ENCODE peak calls at places on chromosomes 7 and 10, in six cellular contexts. One of them, this sample, is unnamed.

GRCh38 chr10:79274279-79275104 is 72.8 kb upstream of the PPIF start:
- DNase-seq in cardiac muscle cell: peak
- DNase-seq in DND-41: no peak
- DNase-seq in WTC11: no peak
- DNase-seq in fibroblast of villous mesenchyme: peak
- DNase-seq in nephron progenitor cell: no peak
- DNase-seq in this sample: peak

GRCh38 chr10:35372329-35372728 is 36.0 kb downstream of the CCNY start:
- DNase-seq in DND-41: no peak
- DNase-seq in fibroblast of villous mesenchyme: peak
- DNase-seq in WTC11: no peak
- DNase-seq in nephron progenitor cell: no peak
- DNase-seq in cardiac muscle cell: peak
- DNase-seq in this sample: peak

GRCh38 chr7:45682358-45682735 is 108.2 kb downstream of the ADCY1 start:
- DNase-seq in nephron progenitor cell: no peak
- DNase-seq in DND-41: no peak
- DNase-seq in cardiac muscle cell: no peak
- DNase-seq in fibroblast of villous mesenchyme: no peak
- DNase-seq in WTC11: no peak
- DNase-seq in this sample: peak

GRCh38 chr7:77746164-77746823 is 50.0 kb downstream of the RSBN1L start:
- DNase-seq in nephron progenitor cell: no peak
- DNase-seq in DND-41: no peak
- DNase-seq in cardiac muscle cell: no peak
- DNase-seq in WTC11: no peak
- DNase-seq in fibroblast of villous mesenchyme: no peak
- DNase-seq in this sample: no peak

GRCh38 chr7:135672560-135673359 is 10.4 kb downstream of the STMP1 start:
- DNase-seq in cardiac muscle cell: peak
- DNase-seq in fibroblast of villous mesenchyme: peak
- DNase-seq in DND-41: peak
- DNase-seq in WTC11: no peak
- DNase-seq in nephron progenitor cell: no peak
- DNase-seq in this sample: no peak

GRCh38 chr10:132185601-132186487 is 904 bp upstream of the DPYSL4 start:
- DNase-seq in nephron progenitor cell: peak
- DNase-seq in fibroblast of villous mesenchyme: peak
- DNase-seq in WTC11: peak
- DNase-seq in DND-41: no peak
- DNase-seq in cardiac muscle cell: peak
- DNase-seq in this sample: no peak

GRCh38 chr7:98394377-98394836 is 6.5 kb downstream of the BAIAP2L1 start:
- DNase-seq in nephron progenitor cell: no peak
- DNase-seq in cardiac muscle cell: no peak
- DNase-seq in DND-41: no peak
- DNase-seq in fibroblast of villous mesenchyme: peak
- DNase-seq in WTC11: no peak
- DNase-seq in this sample: no peak

GRCh38 chr7:121126201-121126600 is 137.7 kb downstream of the CPED1 start:
- DNase-seq in WTC11: no peak
- DNase-seq in cardiac muscle cell: no peak
- DNase-seq in nephron progenitor cell: no peak
- DNase-seq in DND-41: no peak
- DNase-seq in fibroblast of villous mesenchyme: no peak
- DNase-seq in this sample: no peak

GRCh38 chr10:110214380-110214826 is 7.0 kb downstream of the MXI1 start:
- DNase-seq in cardiac muscle cell: no peak
- DNase-seq in fibroblast of villous mesenchyme: peak
- DNase-seq in DND-41: peak
- DNase-seq in nephron progenitor cell: no peak
- DNase-seq in WTC11: no peak
- DNase-seq in this sample: no peak

GRCh38 chr7:10022957-10023356 is 950.7 kb upstream of the PHF14 start:
- DNase-seq in DND-41: no peak
- DNase-seq in fibroblast of villous mesenchyme: no peak
- DNase-seq in nephron progenitor cell: peak
- DNase-seq in cardiac muscle cell: peak
- DNase-seq in WTC11: peak
- DNase-seq in this sample: no peak

GRCh38 chr7:77482015-77482414 is 55.1 kb upstream of the PTPN12 start:
- DNase-seq in WTC11: no peak
- DNase-seq in fibroblast of villous mesenchyme: peak
- DNase-seq in DND-41: no peak
- DNase-seq in nephron progenitor cell: no peak
- DNase-seq in cardiac muscle cell: no peak
- DNase-seq in this sample: no peak

GRCh38 chr10:112383325-112383724 is 9.4 kb downstream of the ACSL5 start:
- DNase-seq in WTC11: no peak
- DNase-seq in fibroblast of villous mesenchyme: peak
- DNase-seq in DND-41: no peak
- DNase-seq in nephron progenitor cell: no peak
- DNase-seq in cardiac muscle cell: peak
- DNase-seq in this sample: peak

GRCh38 chr10:61486738-61487396 is 33.7 kb upstream of the TMEM26 start:
- DNase-seq in nephron progenitor cell: no peak
- DNase-seq in DND-41: no peak
- DNase-seq in fibroblast of villous mesenchyme: peak
- DNase-seq in cardiac muscle cell: no peak
- DNase-seq in WTC11: no peak
- DNase-seq in this sample: no peak

GRCh38 chr10:98313598-98313997 is 45.6 kb upstream of the LOXL4 start:
- DNase-seq in WTC11: no peak
- DNase-seq in DND-41: no peak
- DNase-seq in fibroblast of villous mesenchyme: no peak
- DNase-seq in cardiac muscle cell: no peak
- DNase-seq in nephron progenitor cell: no peak
- DNase-seq in this sample: no peak

GRCh38 chr7:6167004-6167551 is 105.3 kb downstream of the CYTH3 start:
- DNase-seq in DND-41: no peak
- DNase-seq in fibroblast of villous mesenchyme: no peak
- DNase-seq in WTC11: no peak
- DNase-seq in nephron progenitor cell: peak
- DNase-seq in cardiac muscle cell: peak
- DNase-seq in this sample: no peak

GRCh38 chr10:74153676-74154075 is 2.7 kb downstream of the ADK start:
- DNase-seq in nephron progenitor cell: no peak
- DNase-seq in cardiac muscle cell: no peak
- DNase-seq in fibroblast of villous mesenchyme: no peak
- DNase-seq in WTC11: no peak
- DNase-seq in DND-41: no peak
- DNase-seq in this sample: no peak

GRCh38 chr10:74151879-74152722 is 1.1 kb downstream of the ADK start:
- DNase-seq in WTC11: no peak
- DNase-seq in nephron progenitor cell: no peak
- DNase-seq in cardiac muscle cell: peak
- DNase-seq in DND-41: no peak
- DNase-seq in fibroblast of villous mesenchyme: peak
- DNase-seq in this sample: no peak

GRCh38 chr10:74153123-74153522 is 2.1 kb downstream of the ADK start:
- DNase-seq in fibroblast of villous mesenchyme: peak
- DNase-seq in DND-41: no peak
- DNase-seq in nephron progenitor cell: no peak
- DNase-seq in cardiac muscle cell: peak
- DNase-seq in WTC11: no peak
- DNase-seq in this sample: no peak

GRCh38 chr10:74150151-74151056 is at the start of gene AP3M1:
- DNase-seq in WTC11: peak
- DNase-seq in fibroblast of villous mesenchyme: no peak
- DNase-seq in nephron progenitor cell: peak
- DNase-seq in cardiac muscle cell: peak
- DNase-seq in DND-41: peak
- DNase-seq in this sample: peak

DNA sequence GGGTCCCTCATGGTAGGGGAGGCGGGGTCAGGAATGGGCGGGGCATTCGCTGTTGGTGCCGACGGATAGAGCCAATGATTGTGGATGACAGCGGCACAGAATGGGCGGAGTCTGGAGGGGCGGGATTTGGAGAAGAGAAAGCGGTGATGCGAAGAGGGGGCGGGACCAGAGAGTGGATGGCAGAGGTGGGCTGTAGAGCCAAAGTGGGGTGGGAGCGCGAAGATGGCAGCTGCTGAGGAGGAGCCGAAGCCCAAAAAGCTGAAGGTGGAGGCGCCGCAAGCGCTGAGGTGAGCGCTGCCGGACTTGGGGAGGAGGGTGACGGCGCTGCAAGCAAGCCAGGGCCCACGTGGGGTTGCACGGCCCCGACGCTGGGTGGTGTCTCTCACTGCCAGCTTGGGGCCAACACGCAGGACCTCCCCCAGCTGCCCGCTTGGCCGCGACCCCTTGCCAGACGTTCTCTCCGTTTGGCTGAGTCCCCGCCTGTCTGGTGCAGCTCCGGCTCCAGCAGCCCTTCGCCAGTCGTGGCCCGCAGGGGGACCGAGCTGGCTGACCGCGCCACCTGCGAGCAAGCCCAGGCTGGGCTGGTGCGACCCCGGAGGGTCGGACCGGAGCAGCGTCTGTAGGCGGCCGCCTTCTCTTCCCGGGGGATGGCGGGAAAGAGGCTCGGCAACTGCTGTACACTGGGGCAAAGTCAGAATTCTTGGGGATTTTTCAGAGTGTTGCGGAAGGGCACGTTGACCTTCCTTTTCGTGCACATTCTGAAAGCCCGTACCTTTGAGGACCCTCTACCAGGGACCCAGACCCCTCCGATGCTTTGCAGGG is at the start of gene ADK:
- DNase-seq in cardiac muscle cell: peak
- DNase-seq in nephron progenitor cell: peak
- DNase-seq in WTC11: peak
- DNase-seq in DND-41: peak
- DNase-seq in fibroblast of villous mesenchyme: peak
- DNase-seq in this sample: peak
- TF ChIP-seq CTCF in cardiac muscle cell: peak
- TF ChIP-seq CTCF in nephron progenitor cell: peak
- TF ChIP-seq CTCF in WTC11: no peak
- TF ChIP-seq CTCF in DND-41: peak
- TF ChIP-seq CTCF in fibroblast of villous mesenchyme: no peak
- TF ChIP-seq CTCF in this sample: peak

GRCh38 chr10:3163879-3164278 is 8.7 kb downstream of the PITRM1 start:
- DNase-seq in cardiac muscle cell: no peak
- DNase-seq in WTC11: no peak
- DNase-seq in DND-41: no peak
- DNase-seq in fibroblast of villous mesenchyme: no peak
- DNase-seq in nephron progenitor cell: no peak
- DNase-seq in this sample: no peak

GRCh38 chr10:3165196-3165595 is 7.4 kb downstream of the PITRM1 start:
- DNase-seq in DND-41: no peak
- DNase-seq in cardiac muscle cell: no peak
- DNase-seq in nephron progenitor cell: no peak
- DNase-seq in WTC11: no peak
- DNase-seq in fibroblast of villous mesenchyme: no peak
- DNase-seq in this sample: no peak

GRCh38 chr10:3159160-3159559 is 13.4 kb downstream of the PITRM1 start:
- DNase-seq in WTC11: no peak
- DNase-seq in nephron progenitor cell: no peak
- DNase-seq in cardiac muscle cell: no peak
- DNase-seq in DND-41: no peak
- DNase-seq in fibroblast of villous mesenchyme: no peak
- DNase-seq in this sample: no peak

GRCh38 chr10:3166496-3167290 is 5.9 kb downstream of the PITRM1 start:
- DNase-seq in fibroblast of villous mesenchyme: no peak
- DNase-seq in cardiac muscle cell: no peak
- DNase-seq in nephron progenitor cell: no peak
- DNase-seq in DND-41: no peak
- DNase-seq in WTC11: no peak
- DNase-seq in this sample: no peak

DNA sequence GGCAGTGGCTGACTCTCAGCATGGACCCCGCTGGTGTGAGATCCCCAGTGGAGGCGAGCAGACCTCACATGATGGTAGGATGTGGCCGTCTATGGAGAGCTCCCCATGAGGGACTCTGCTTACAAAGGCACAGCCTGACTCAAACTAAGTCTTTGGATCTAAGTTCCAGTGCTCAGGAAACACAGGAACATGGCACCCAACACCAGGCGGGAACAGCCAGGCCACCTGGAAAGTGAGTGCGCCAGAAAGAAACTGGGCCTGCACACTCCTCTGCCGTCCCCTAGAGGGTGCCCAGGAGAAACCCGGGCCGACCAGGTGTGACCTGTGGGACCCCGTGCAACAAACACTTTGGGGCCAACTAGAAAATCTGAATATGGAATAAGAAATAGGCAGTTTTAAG is 10.0 kb downstream of the PITRM1 start:
- DNase-seq in nephron progenitor cell: no peak
- DNase-seq in cardiac muscle cell: no peak
- DNase-seq in DND-41: no peak
- DNase-seq in WTC11: peak
- DNase-seq in fibroblast of villous mesenchyme: no peak
- DNase-seq in this sample: no peak
- TF ChIP-seq CTCF in nephron progenitor cell: no peak
- TF ChIP-seq CTCF in cardiac muscle cell: peak
- TF ChIP-seq CTCF in DND-41: peak
- TF ChIP-seq CTCF in WTC11: peak
- TF ChIP-seq CTCF in fibroblast of villous mesenchyme: peak
- TF ChIP-seq CTCF in this sample: no peak

GRCh38 chr7:76222839-76223238 is 21.1 kb downstream of the SRRM3 start:
- DNase-seq in nephron progenitor cell: no peak
- DNase-seq in cardiac muscle cell: no peak
- DNase-seq in DND-41: no peak
- DNase-seq in WTC11: no peak
- DNase-seq in fibroblast of villous mesenchyme: no peak
- DNase-seq in this sample: no peak

GRCh38 chr7:76223286-76223972 is 21.7 kb downstream of the SRRM3 start:
- DNase-seq in DND-41: no peak
- DNase-seq in WTC11: no peak
- DNase-seq in fibroblast of villous mesenchyme: no peak
- DNase-seq in nephron progenitor cell: no peak
- DNase-seq in cardiac muscle cell: no peak
- DNase-seq in this sample: no peak

GRCh38 chr7:76217942-76218566 is 16.4 kb downstream of the SRRM3 start:
- DNase-seq in cardiac muscle cell: no peak
- DNase-seq in nephron progenitor cell: no peak
- DNase-seq in WTC11: peak
- DNase-seq in DND-41: no peak
- DNase-seq in fibroblast of villous mesenchyme: no peak
- DNase-seq in this sample: no peak

GRCh38 chr7:76222333-76222732 is 20.6 kb downstream of the SRRM3 start:
- DNase-seq in fibroblast of villous mesenchyme: no peak
- DNase-seq in cardiac muscle cell: no peak
- DNase-seq in WTC11: no peak
- DNase-seq in DND-41: no peak
- DNase-seq in nephron progenitor cell: no peak
- DNase-seq in this sample: no peak

GRCh38 chr7:76220185-76221057 is 18.7 kb downstream of the SRRM3 start:
- DNase-seq in fibroblast of villous mesenchyme: peak
- DNase-seq in WTC11: peak
- DNase-seq in DND-41: no peak
- DNase-seq in nephron progenitor cell: peak
- DNase-seq in cardiac muscle cell: peak
- DNase-seq in this sample: no peak
- TF ChIP-seq CTCF in fibroblast of villous mesenchyme: peak
- TF ChIP-seq CTCF in WTC11: no peak
- TF ChIP-seq CTCF in DND-41: no peak
- TF ChIP-seq CTCF in nephron progenitor cell: no peak
- TF ChIP-seq CTCF in cardiac muscle cell: peak
- TF ChIP-seq CTCF in this sample: no peak

DNA sequence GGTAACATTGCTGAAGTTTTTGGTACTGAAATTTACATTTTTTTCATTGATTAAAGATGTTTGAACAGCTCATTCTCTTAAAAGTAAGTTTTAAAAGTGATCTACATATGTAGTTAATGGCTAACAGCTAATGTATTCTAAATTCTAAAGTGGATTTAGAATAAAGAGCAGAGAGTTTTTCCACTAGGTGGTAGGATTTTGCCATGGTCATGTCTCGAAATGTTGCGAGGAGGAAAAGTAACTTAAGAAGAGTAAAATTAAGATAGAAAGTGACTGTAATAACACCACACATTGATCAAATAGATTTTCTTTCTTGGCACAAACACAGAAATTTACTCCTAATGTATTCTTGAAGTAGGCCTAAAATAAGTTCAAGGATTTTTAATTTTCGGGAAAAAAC is 19.8 kb downstream of the LSMEM1 start:
- DNase-seq in WTC11: no peak
- DNase-seq in DND-41: no peak
- DNase-seq in nephron progenitor cell: no peak
- DNase-seq in fibroblast of villous mesenchyme: peak
- DNase-seq in cardiac muscle cell: no peak
- DNase-seq in this sample: no peak
- TF ChIP-seq CTCF in WTC11: no peak
- TF ChIP-seq CTCF in DND-41: no peak
- TF ChIP-seq CTCF in nephron progenitor cell: no peak
- TF ChIP-seq CTCF in fibroblast of villous mesenchyme: peak
- TF ChIP-seq CTCF in cardiac muscle cell: peak
- TF ChIP-seq CTCF in this sample: no peak

This sample was measured in right atrium auricular region.